ENCODE peak calls at places on chromosomes 2 and 18, in nine cellular contexts. A is foreskin fibroblast; Z is kidney; H is stimulated activated CD8-positive, alpha-beta memory T cell treated with anti-CD3 and anti-CD28 coated beads, Interleukin-2, amount 100 ng/mL, for 48 hours; E is progenitor cell of endocrine pancreas; C is Caki2; D is astrocyte; N is HEK293T; I is activated T-helper 1 cell treated with Interleukin-2 at 50 U/mL for 16 hours. K is an unnamed sample.

GRCh38 chr2:144078802-144079386 is 441.0 kb downstream of the ZEB2 start:
- DNase-seq in A (no peak), Z (no peak), H (no peak), E (no peak), C (no peak), D (no peak), N (no peak), I (no peak), K (no peak)

GRCh38 chr2:19292007-19292406 is 66.4 kb downstream of the OSR1 start:
- DNase-seq in A (no peak), Z (no peak), H (no peak), E (no peak), C (no peak), D (no peak), N (no peak), I (no peak), K (no peak)

GRCh38 chr2:128607981-128608506 is 289.4 kb upstream of the HS6ST1 start:
- DNase-seq in A (no peak), Z (peak), H (no peak), E (no peak), C (no peak), D (no peak), N (no peak), I (no peak), K (no peak)

GRCh38 chr2:72037322-72037721 is 110.3 kb downstream of the CYP26B1 start:
- DNase-seq in A (no peak), Z (no peak), H (no peak), E (no peak), C (no peak), D (peak), N (peak), I (no peak), K (no peak)

GRCh38 chr2:28354920-28355520 is 37.6 kb upstream of the FOSL2 start:
- DNase-seq in A (no peak), Z (peak), H (no peak), E (no peak), C (no peak), D (no peak), N (no peak), I (no peak), K (no peak)

GRCh38 chr2:16487686-16488085 is 177.9 kb downstream of the CYRIA start:
- DNase-seq in A (no peak), Z (no peak), H (no peak), E (no peak), C (no peak), D (peak), N (no peak), I (no peak), K (no peak)

GRCh38 chr2:182895798-182896197 is 29.4 kb upstream of the FRZB start:
- DNase-seq in A (no peak), Z (no peak), H (no peak), E (no peak), C (no peak), D (no peak), N (no peak), I (no peak), K (no peak)

GRCh38 chr2:201909961-201910361 is 103.6 kb downstream of the CDK15 start:
- DNase-seq in A (peak), Z (no peak), H (no peak), E (no peak), C (no peak), D (peak), N (no peak), I (no peak), K (peak)

GRCh38 chr18:46771141-46771540 is 14.3 kb upstream of the ST8SIA5 start:
- DNase-seq in A (no peak), Z (no peak), H (no peak), E (no peak), C (no peak), D (peak), N (no peak), I (no peak), K (no peak)

GRCh38 chr2:3535794-3536681 is 16.7 kb upstream of the ADI1 start:
- DNase-seq in A (peak), Z (peak), H (no peak), E (no peak), C (peak), D (peak), N (no peak), I (no peak), K (peak)

GRCh38 chr18:22325396-22325795 is 92.3 kb downstream of the CTAGE1 start:
- DNase-seq in A (no peak), Z (no peak), H (no peak), E (no peak), C (no peak), D (no peak), N (no peak), I (no peak), K (no peak)

GRCh38 chr18:44564922-44565321 is 115.8 kb upstream of the SETBP1 start:
- DNase-seq in A (peak), Z (no peak), H (no peak), E (no peak), C (no peak), D (peak), N (no peak), I (no peak), K (peak)

GRCh38 chr2:147374410-147374811 is 470.4 kb upstream of the ACVR2A start:
- DNase-seq in A (no peak), Z (no peak), H (no peak), E (no peak), C (no peak), D (peak), N (no peak), I (no peak), K (no peak)

GRCh38 chr2:216765810-216766259 is 70.5 kb upstream of the IGFBP5 start:
- DNase-seq in A (no peak), Z (no peak), H (no peak), E (peak), C (no peak), D (no peak), N (no peak), I (no peak), K (no peak)

GRCh38 chr18:46497129-46497528 is 159.9 kb downstream of the LOXHD1 start:
- DNase-seq in A (no peak), Z (no peak), H (peak), E (peak), C (peak), D (peak), N (peak), I (no peak), K (no peak)

GRCh38 chr2:159867557-159868330 is 69.7 kb upstream of the CD302 start:
- DNase-seq in A (no peak), Z (no peak), H (no peak), E (no peak), C (no peak), D (no peak), N (no peak), I (no peak), K (no peak)

GRCh38 chr18:79393626-79394401 is 1.9 kb upstream of the NFATC1 start:
- DNase-seq in A (peak), Z (peak), H (no peak), E (no peak), C (peak), D (peak), N (peak), I (no peak), K (peak)

GRCh38 chr2:143901185-143901842 is 618.6 kb downstream of the ZEB2 start:
- DNase-seq in A (peak), Z (no peak), H (no peak), E (no peak), C (peak), D (peak), N (no peak), I (no peak), K (peak)

GRCh38 chr2:72144412-72144745 is 3.3 kb downstream of the CYP26B1 start:
- DNase-seq in A (no peak), Z (no peak), H (no peak), E (no peak), C (no peak), D (no peak), N (no peak), I (no peak), K (no peak)

GRCh38 chr2:33617989-33618388 is 18.9 kb upstream of the FAM98A start:
- DNase-seq in A (no peak), Z (no peak), H (no peak), E (no peak), C (peak), D (no peak), N (no peak), I (no peak), K (no peak)

GRCh38 chr2:73063909-73064875 is 7.3 kb downstream of the SFXN5 start:
- DNase-seq in A (peak), Z (no peak), H (no peak), E (no peak), C (peak), D (peak), N (no peak), I (no peak), K (peak)

K was measured in AG08396.